ENCODE peak calls at places on chromosomes 3 and 15, in nine cellular contexts. One of them, this sample, is unnamed.

GRCh38 chr3:126781889-126782491 is 78.0 kb downstream of the CHCHD6 start:
- DNase-seq in tibial artery: no peak
- DNase-seq in HepG2: no peak
- DNase-seq in DND-41: no peak
- DNase-seq in neural progenitor cell: peak
- DNase-seq in thoracic aorta: no peak
- DNase-seq in suprapubic skin: no peak
- DNase-seq in WERI-Rb-1: no peak
- DNase-seq in left ventricle myocardium inferior: no peak
- DNase-seq in this sample: peak

GRCh38 chr3:12002912-12003311 is 1.3 kb upstream of the SYN2 start:
- DNase-seq in tibial artery: no peak
- DNase-seq in HepG2: no peak
- DNase-seq in DND-41: no peak
- DNase-seq in neural progenitor cell: no peak
- DNase-seq in thoracic aorta: no peak
- DNase-seq in suprapubic skin: no peak
- DNase-seq in WERI-Rb-1: no peak
- DNase-seq in left ventricle myocardium inferior: no peak
- DNase-seq in this sample: no peak

GRCh38 chr3:188553569-188553968 is 399.6 kb downstream of the LPP start:
- DNase-seq in tibial artery: no peak
- DNase-seq in HepG2: no peak
- DNase-seq in DND-41: peak
- DNase-seq in neural progenitor cell: no peak
- DNase-seq in thoracic aorta: no peak
- DNase-seq in suprapubic skin: no peak
- DNase-seq in WERI-Rb-1: no peak
- DNase-seq in left ventricle myocardium inferior: no peak
- DNase-seq in this sample: no peak

GRCh38 chr3:141275973-141276372 is 44.3 kb downstream of the PXYLP1 start:
- DNase-seq in tibial artery: no peak
- DNase-seq in HepG2: peak
- DNase-seq in DND-41: no peak
- DNase-seq in neural progenitor cell: no peak
- DNase-seq in thoracic aorta: no peak
- DNase-seq in suprapubic skin: no peak
- DNase-seq in WERI-Rb-1: no peak
- DNase-seq in left ventricle myocardium inferior: no peak
- DNase-seq in this sample: no peak

GRCh38 chr3:170410428-170411029 is 8.1 kb upstream of the CLDN11 start:
- DNase-seq in tibial artery: no peak
- DNase-seq in HepG2: no peak
- DNase-seq in DND-41: no peak
- DNase-seq in neural progenitor cell: no peak
- DNase-seq in thoracic aorta: no peak
- DNase-seq in suprapubic skin: no peak
- DNase-seq in WERI-Rb-1: no peak
- DNase-seq in left ventricle myocardium inferior: no peak
- DNase-seq in this sample: no peak

GRCh38 chr3:32413845-32414526 is 22.3 kb downstream of the CMTM7 start:
- DNase-seq in tibial artery: no peak
- DNase-seq in HepG2: no peak
- DNase-seq in DND-41: no peak
- DNase-seq in neural progenitor cell: no peak
- DNase-seq in thoracic aorta: no peak
- DNase-seq in suprapubic skin: peak
- DNase-seq in WERI-Rb-1: peak
- DNase-seq in left ventricle myocardium inferior: no peak
- DNase-seq in this sample: no peak

GRCh38 chr15:73305331-73306211 is 63.2 kb downstream of the HCN4 start:
- DNase-seq in tibial artery: no peak
- DNase-seq in HepG2: peak
- DNase-seq in DND-41: peak
- DNase-seq in neural progenitor cell: peak
- DNase-seq in thoracic aorta: no peak
- DNase-seq in suprapubic skin: no peak
- DNase-seq in WERI-Rb-1: peak
- DNase-seq in left ventricle myocardium inferior: no peak
- DNase-seq in this sample: peak

GRCh38 chr3:139418144-139418543 is 28.7 kb upstream of the COPB2 start:
- DNase-seq in tibial artery: no peak
- DNase-seq in HepG2: no peak
- DNase-seq in DND-41: no peak
- DNase-seq in neural progenitor cell: no peak
- DNase-seq in thoracic aorta: no peak
- DNase-seq in suprapubic skin: no peak
- DNase-seq in WERI-Rb-1: no peak
- DNase-seq in left ventricle myocardium inferior: no peak
- DNase-seq in this sample: no peak

GRCh38 chr15:62770752-62771151 is 271.8 kb upstream of the TPM1 start:
- DNase-seq in tibial artery: no peak
- DNase-seq in HepG2: no peak
- DNase-seq in DND-41: no peak
- DNase-seq in neural progenitor cell: no peak
- DNase-seq in thoracic aorta: no peak
- DNase-seq in suprapubic skin: no peak
- DNase-seq in WERI-Rb-1: no peak
- DNase-seq in left ventricle myocardium inferior: no peak
- DNase-seq in this sample: peak

GRCh38 chr15:66241301-66241700 is 12.2 kb downstream of the MEGF11 start:
- DNase-seq in tibial artery: no peak
- DNase-seq in HepG2: no peak
- DNase-seq in DND-41: no peak
- DNase-seq in neural progenitor cell: no peak
- DNase-seq in thoracic aorta: no peak
- DNase-seq in suprapubic skin: no peak
- DNase-seq in WERI-Rb-1: no peak
- DNase-seq in left ventricle myocardium inferior: no peak
- DNase-seq in this sample: no peak

GRCh38 chr3:134197681-134198261 is 52.9 kb downstream of the RYK start:
- DNase-seq in tibial artery: no peak
- DNase-seq in HepG2: peak
- DNase-seq in DND-41: no peak
- DNase-seq in neural progenitor cell: peak
- DNase-seq in thoracic aorta: no peak
- DNase-seq in suprapubic skin: no peak
- DNase-seq in WERI-Rb-1: no peak
- DNase-seq in left ventricle myocardium inferior: no peak
- DNase-seq in this sample: peak

GRCh38 chr3:126345641-126346460 is 11.4 kb downstream of the KLF15 start:
- DNase-seq in tibial artery: peak
- DNase-seq in HepG2: no peak
- DNase-seq in DND-41: no peak
- DNase-seq in neural progenitor cell: no peak
- DNase-seq in thoracic aorta: no peak
- DNase-seq in suprapubic skin: peak
- DNase-seq in WERI-Rb-1: peak
- DNase-seq in left ventricle myocardium inferior: no peak
- DNase-seq in this sample: no peak

GRCh38 chr15:82263350-82263749 is 732 bp downstream of the SAXO2 start:
- DNase-seq in tibial artery: no peak
- DNase-seq in HepG2: peak
- DNase-seq in DND-41: no peak
- DNase-seq in neural progenitor cell: peak
- DNase-seq in thoracic aorta: no peak
- DNase-seq in suprapubic skin: no peak
- DNase-seq in WERI-Rb-1: no peak
- DNase-seq in left ventricle myocardium inferior: no peak
- DNase-seq in this sample: no peak

GRCh38 chr3:146637871-146638270 is 32.7 kb upstream of the PLSCR5 start:
- DNase-seq in tibial artery: no peak
- DNase-seq in HepG2: peak
- DNase-seq in DND-41: no peak
- DNase-seq in neural progenitor cell: no peak
- DNase-seq in thoracic aorta: no peak
- DNase-seq in suprapubic skin: no peak
- DNase-seq in WERI-Rb-1: no peak
- DNase-seq in left ventricle myocardium inferior: no peak
- DNase-seq in this sample: no peak

GRCh38 chr15:38050529-38050928 is 116.1 kb downstream of the TMCO5A start:
- DNase-seq in tibial artery: no peak
- DNase-seq in HepG2: no peak
- DNase-seq in DND-41: no peak
- DNase-seq in neural progenitor cell: no peak
- DNase-seq in thoracic aorta: no peak
- DNase-seq in suprapubic skin: no peak
- DNase-seq in WERI-Rb-1: no peak
- DNase-seq in left ventricle myocardium inferior: no peak
- DNase-seq in this sample: no peak

GRCh38 chr3:122938756-122939425 is 88.7 kb downstream of the SEMA5B start:
- DNase-seq in tibial artery: no peak
- DNase-seq in HepG2: no peak
- DNase-seq in DND-41: no peak
- DNase-seq in neural progenitor cell: no peak
- DNase-seq in thoracic aorta: no peak
- DNase-seq in suprapubic skin: no peak
- DNase-seq in WERI-Rb-1: no peak
- DNase-seq in left ventricle myocardium inferior: no peak
- DNase-seq in this sample: no peak

GRCh38 chr3:100641471-100642032 is 32.2 kb downstream of the ADGRG7 start:
- DNase-seq in tibial artery: no peak
- DNase-seq in HepG2: no peak
- DNase-seq in DND-41: no peak
- DNase-seq in neural progenitor cell: no peak
- DNase-seq in thoracic aorta: no peak
- DNase-seq in suprapubic skin: no peak
- DNase-seq in WERI-Rb-1: no peak
- DNase-seq in left ventricle myocardium inferior: no peak
- DNase-seq in this sample: no peak

GRCh38 chr15:29334544-29334943 is 64.9 kb upstream of the NSMCE3 start:
- DNase-seq in tibial artery: no peak
- DNase-seq in HepG2: no peak
- DNase-seq in DND-41: no peak
- DNase-seq in neural progenitor cell: no peak
- DNase-seq in thoracic aorta: no peak
- DNase-seq in suprapubic skin: no peak
- DNase-seq in WERI-Rb-1: no peak
- DNase-seq in left ventricle myocardium inferior: no peak
- DNase-seq in this sample: no peak

GRCh38 chr3:30470566-30470965 is 135.8 kb upstream of the TGFBR2 start:
- DNase-seq in tibial artery: no peak
- DNase-seq in HepG2: no peak
- DNase-seq in DND-41: no peak
- DNase-seq in neural progenitor cell: no peak
- DNase-seq in thoracic aorta: no peak
- DNase-seq in suprapubic skin: no peak
- DNase-seq in WERI-Rb-1: no peak
- DNase-seq in left ventricle myocardium inferior: no peak
- DNase-seq in this sample: no peak

DNA sequence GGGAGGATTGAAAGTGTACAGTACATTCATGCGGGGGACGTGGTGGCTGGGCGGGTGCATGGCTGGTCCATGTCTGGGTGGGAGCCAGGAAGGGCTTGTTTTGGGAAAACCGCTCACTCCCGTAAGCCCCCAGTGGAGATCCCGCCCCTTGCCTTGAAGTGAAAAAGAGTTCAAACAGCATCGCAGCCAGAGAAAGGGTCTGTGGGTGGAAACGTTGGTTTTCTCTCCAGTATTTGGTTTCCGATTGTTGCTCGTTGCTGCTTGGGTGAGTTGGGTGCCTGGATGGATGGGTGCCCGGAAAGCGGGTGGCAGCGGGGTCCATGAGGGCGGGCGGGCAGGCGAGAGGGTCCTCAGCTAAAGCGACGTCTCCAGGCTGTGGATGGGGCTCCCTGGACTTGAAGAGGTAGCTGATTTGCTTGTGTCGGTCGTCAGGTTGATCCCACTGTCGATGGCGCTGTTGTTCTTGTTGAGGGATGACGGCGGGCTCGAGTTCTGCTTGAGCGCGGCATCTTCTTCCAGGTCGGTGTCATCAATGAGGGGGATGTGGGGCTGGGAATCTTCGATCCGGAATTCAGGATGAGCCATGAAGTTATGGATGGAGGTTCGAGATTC is 7.7 kb upstream of the SEC13 start:
- DNase-seq in tibial artery: no peak
- DNase-seq in HepG2: no peak
- DNase-seq in DND-41: no peak
- DNase-seq in neural progenitor cell: no peak
- DNase-seq in thoracic aorta: no peak
- DNase-seq in suprapubic skin: no peak
- DNase-seq in WERI-Rb-1: no peak
- DNase-seq in left ventricle myocardium inferior: no peak
- DNase-seq in this sample: no peak
- H3K4me3 ChIP-seq in tibial artery: no peak
- H3K4me3 ChIP-seq in HepG2: no peak
- H3K4me3 ChIP-seq in DND-41: no peak
- H3K4me3 ChIP-seq in neural progenitor cell: no peak
- H3K4me3 ChIP-seq in thoracic aorta: no peak
- H3K4me3 ChIP-seq in suprapubic skin: no peak
- H3K4me3 ChIP-seq in WERI-Rb-1: no peak
- H3K4me3 ChIP-seq in left ventricle myocardium inferior: no peak
- H3K4me3 ChIP-seq in this sample: no peak

GRCh38 chr15:64776402-64776786 is 1.0 kb upstream of the RBPMS2 start:
- DNase-seq in tibial artery: no peak
- DNase-seq in HepG2: no peak
- DNase-seq in DND-41: no peak
- DNase-seq in neural progenitor cell: peak
- DNase-seq in thoracic aorta: no peak
- DNase-seq in suprapubic skin: no peak
- DNase-seq in WERI-Rb-1: no peak
- DNase-seq in left ventricle myocardium inferior: no peak
- DNase-seq in this sample: no peak
- H3K4me3 ChIP-seq in tibial artery: peak
- H3K4me3 ChIP-seq in HepG2: peak
- H3K4me3 ChIP-seq in DND-41: no peak
- H3K4me3 ChIP-seq in neural progenitor cell: peak
- H3K4me3 ChIP-seq in thoracic aorta: peak
- H3K4me3 ChIP-seq in suprapubic skin: peak
- H3K4me3 ChIP-seq in WERI-Rb-1: peak
- H3K4me3 ChIP-seq in left ventricle myocardium inferior: peak
- H3K4me3 ChIP-seq in this sample: peak

GRCh38 chr3:150764607-150765366 is 1.8 kb upstream of the SIAH2 start:
- DNase-seq in tibial artery: no peak
- DNase-seq in HepG2: no peak
- DNase-seq in DND-41: no peak
- DNase-seq in neural progenitor cell: no peak
- DNase-seq in thoracic aorta: no peak
- DNase-seq in suprapubic skin: no peak
- DNase-seq in WERI-Rb-1: no peak
- DNase-seq in left ventricle myocardium inferior: no peak
- DNase-seq in this sample: no peak
- H3K4me3 ChIP-seq in tibial artery: no peak
- H3K4me3 ChIP-seq in HepG2: peak
- H3K4me3 ChIP-seq in DND-41: no peak
- H3K4me3 ChIP-seq in neural progenitor cell: peak
- H3K4me3 ChIP-seq in thoracic aorta: peak
- H3K4me3 ChIP-seq in suprapubic skin: no peak
- H3K4me3 ChIP-seq in WERI-Rb-1: no peak
- H3K4me3 ChIP-seq in left ventricle myocardium inferior: peak
- H3K4me3 ChIP-seq in this sample: no peak

DNA sequence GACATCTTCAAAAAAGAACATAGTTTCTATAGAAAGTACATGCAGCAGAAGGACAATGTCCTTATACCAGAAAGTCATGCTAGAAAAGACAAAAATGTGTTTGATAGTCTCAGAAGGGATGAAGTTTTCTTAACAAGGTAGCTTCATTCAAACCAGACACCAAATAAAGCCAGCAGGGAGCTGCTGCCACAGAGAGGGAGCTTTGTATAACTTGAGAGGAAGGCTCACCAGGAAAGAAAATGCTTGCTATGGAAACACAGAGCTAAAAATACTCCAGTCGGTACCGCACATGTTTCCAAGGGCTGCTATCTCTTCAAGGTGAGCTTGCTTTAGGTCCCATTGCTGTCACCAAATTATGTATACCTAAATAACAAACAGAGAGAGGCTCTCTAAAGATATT is 1074.8 kb upstream of the ALCAM start:
- DNase-seq in tibial artery: no peak
- DNase-seq in HepG2: no peak
- DNase-seq in DND-41: peak
- DNase-seq in neural progenitor cell: peak
- DNase-seq in thoracic aorta: no peak
- DNase-seq in suprapubic skin: no peak
- DNase-seq in WERI-Rb-1: no peak
- DNase-seq in left ventricle myocardium inferior: no peak
- DNase-seq in this sample: no peak
- H3K4me3 ChIP-seq in tibial artery: peak
- H3K4me3 ChIP-seq in HepG2: no peak
- H3K4me3 ChIP-seq in DND-41: peak
- H3K4me3 ChIP-seq in neural progenitor cell: no peak
- H3K4me3 ChIP-seq in thoracic aorta: peak
- H3K4me3 ChIP-seq in suprapubic skin: peak
- H3K4me3 ChIP-seq in WERI-Rb-1: no peak
- H3K4me3 ChIP-seq in left ventricle myocardium inferior: peak
- H3K4me3 ChIP-seq in this sample: no peak